ENCODE peak calls at places on chromosomes 12 and 14, in four cellular contexts. Q is caudate nucleus, E is heart left ventricle, F is T-helper 2 cell. B is an unnamed sample.

GRCh38 chr12:9347328-9348127 is 139.3 kb upstream of the PZP start:
- DNase-seq in Q (no peak), E (no peak), F (no peak), B (no peak)

GRCh38 chr12:82832981-82833380 is 146.3 kb downstream of the TMTC2 start:
- DNase-seq in Q (no peak), E (no peak), F (no peak), B (no peak)

GRCh38 chr12:68163546-68164210 is 4.1 kb upstream of the IFNG start:
- DNase-seq in Q (no peak), E (no peak), F (no peak), B (no peak)

GRCh38 chr14:32102152-32102787 is 25.2 kb downstream of the ARHGAP5 start:
- DNase-seq in Q (no peak), E (no peak), F (no peak), B (no peak)

GRCh38 chr12:91893476-91893875 is 252.2 kb downstream of the BTG1 start:
- DNase-seq in Q (no peak), E (no peak), F (no peak), B (no peak)

GRCh38 chr14:99728981-99729451 is 44.9 kb downstream of the CYP46A1 start:
- DNase-seq in Q (no peak), E (no peak), F (no peak), B (no peak)

GRCh38 chr12:130977046-130977758 is 23.5 kb downstream of the ADGRD1 start:
- DNase-seq in Q (no peak), E (no peak), F (no peak), B (no peak)

GRCh38 chr12:52903855-52904508 is 894 bp downstream of the KRT8 start:
- DNase-seq in Q (no peak), E (no peak), F (no peak), B (peak; percentile 27)

GRCh38 chr12:117403586-117404139 is 42.2 kb upstream of the NOS1 start:
- DNase-seq in Q (no peak), E (no peak), F (no peak), B (no peak)

GRCh38 chr12:63029676-63030075 is 94.7 kb upstream of the PPM1H start:
- DNase-seq in Q (no peak), E (no peak), F (no peak), B (no peak)

GRCh38 chr14:61927015-61927414 is 164.8 kb downstream of the SNAPC1 start:
- DNase-seq in Q (no peak), E (no peak), F (no peak), B (no peak)

GRCh38 chr12:52018448-52019122 is 11.8 kb downstream of the TAMALIN start:
- DNase-seq in Q (no peak), E (no peak), F (no peak), B (no peak)

GRCh38 chr12:120849765-120850164 is 54.4 kb downstream of the SPPL3 start:
- DNase-seq in Q (no peak), E (no peak), F (no peak), B (no peak)

GRCh38 chr12:89080797-89081470 is 271.4 kb downstream of the DUSP6 start:
- DNase-seq in Q (no peak), E (no peak), F (no peak), B (no peak)

GRCh38 chr12:31363416-31363809 is 37.5 kb upstream of the SINHCAF start:
- DNase-seq in Q (no peak), E (no peak), F (no peak), B (no peak)

GRCh38 chr12:47272412-47273190 is 192.8 kb upstream of the AMIGO2 start:
- DNase-seq in Q (no peak), E (no peak), F (no peak), B (peak; percentile 52)